ENCODE peak calls at places on chromosomes 1 and 21, in ten cellular contexts. One of them, this sample, is unnamed.

GRCh38 chr1:22584001-22584557 is 20.8 kb downstream of the EPHA8 start:
- DNase-seq in MM.1S: no peak
- DNase-seq in epithelial cell of proximal tubule: no peak
- DNase-seq in GM12865: no peak
- DNase-seq in A673: no peak
- DNase-seq in GM23338: no peak
- DNase-seq in NB4: peak; percentile 90
- DNase-seq in WTC11: no peak
- DNase-seq in activated CD8-positive, alpha-beta T cell treated with anti-CD3 and anti-CD28 coated beads for 36 hours: no peak
- DNase-seq in GM06990: no peak
- DNase-seq in this sample: no peak

GRCh38 chr1:72281637-72282270 is 585 bp downstream of the NEGR1 start:
- DNase-seq in MM.1S: no peak
- DNase-seq in epithelial cell of proximal tubule: peak; percentile 3
- DNase-seq in GM12865: no peak
- DNase-seq in A673: peak; percentile 20
- DNase-seq in GM23338: peak; percentile 35
- DNase-seq in NB4: no peak
- DNase-seq in WTC11: peak; percentile 14
- DNase-seq in activated CD8-positive, alpha-beta T cell treated with anti-CD3 and anti-CD28 coated beads for 36 hours: peak; percentile 6
- DNase-seq in GM06990: no peak
- DNase-seq in this sample: no peak

GRCh38 chr1:150922519-150922975 is 3.6 kb upstream of the SETDB1 start:
- DNase-seq in MM.1S: peak; percentile 91
- DNase-seq in epithelial cell of proximal tubule: peak; percentile 76
- DNase-seq in GM12865: peak; percentile 92
- DNase-seq in A673: peak; percentile 85
- DNase-seq in GM23338: peak; percentile 93
- DNase-seq in NB4: peak; percentile 82
- DNase-seq in WTC11: peak; percentile 71
- DNase-seq in activated CD8-positive, alpha-beta T cell treated with anti-CD3 and anti-CD28 coated beads for 36 hours: peak; percentile 93
- DNase-seq in GM06990: peak; percentile 71
- DNase-seq in this sample: peak; percentile 69

GRCh38 chr21:28871388-28872015 is 121.2 kb downstream of the LTN1 start:
- DNase-seq in MM.1S: no peak
- DNase-seq in epithelial cell of proximal tubule: no peak
- DNase-seq in GM12865: no peak
- DNase-seq in A673: no peak
- DNase-seq in GM23338: no peak
- DNase-seq in NB4: no peak
- DNase-seq in WTC11: no peak
- DNase-seq in activated CD8-positive, alpha-beta T cell treated with anti-CD3 and anti-CD28 coated beads for 36 hours: no peak
- DNase-seq in GM06990: no peak
- DNase-seq in this sample: no peak

GRCh38 chr1:20486457-20487235 is 636 bp upstream of the CAMK2N1 start:
- DNase-seq in MM.1S: no peak
- DNase-seq in epithelial cell of proximal tubule: no peak
- DNase-seq in GM12865: no peak
- DNase-seq in A673: peak; percentile 30
- DNase-seq in GM23338: peak; percentile 90
- DNase-seq in NB4: no peak
- DNase-seq in WTC11: peak; percentile 85
- DNase-seq in activated CD8-positive, alpha-beta T cell treated with anti-CD3 and anti-CD28 coated beads for 36 hours: no peak
- DNase-seq in GM06990: no peak
- DNase-seq in this sample: peak; percentile 33

GRCh38 chr1:66576645-66577044 is 42.7 kb downstream of the SGIP1 start:
- DNase-seq in MM.1S: no peak
- DNase-seq in epithelial cell of proximal tubule: no peak
- DNase-seq in GM12865: no peak
- DNase-seq in A673: peak; percentile 69
- DNase-seq in GM23338: no peak
- DNase-seq in NB4: no peak
- DNase-seq in WTC11: no peak
- DNase-seq in activated CD8-positive, alpha-beta T cell treated with anti-CD3 and anti-CD28 coated beads for 36 hours: no peak
- DNase-seq in GM06990: no peak
- DNase-seq in this sample: no peak

GRCh38 chr1:71365451-71365850 is 284.6 kb upstream of the ZRANB2 start:
- DNase-seq in MM.1S: no peak
- DNase-seq in epithelial cell of proximal tubule: no peak
- DNase-seq in GM12865: no peak
- DNase-seq in A673: no peak
- DNase-seq in GM23338: no peak
- DNase-seq in NB4: no peak
- DNase-seq in WTC11: no peak
- DNase-seq in activated CD8-positive, alpha-beta T cell treated with anti-CD3 and anti-CD28 coated beads for 36 hours: no peak
- DNase-seq in GM06990: no peak
- DNase-seq in this sample: no peak

GRCh38 chr1:9860887-9861286 is 37.1 kb upstream of the CLSTN1 start:
- DNase-seq in MM.1S: no peak
- DNase-seq in epithelial cell of proximal tubule: no peak
- DNase-seq in GM12865: no peak
- DNase-seq in A673: no peak
- DNase-seq in GM23338: no peak
- DNase-seq in NB4: no peak
- DNase-seq in WTC11: no peak
- DNase-seq in activated CD8-positive, alpha-beta T cell treated with anti-CD3 and anti-CD28 coated beads for 36 hours: no peak
- DNase-seq in GM06990: no peak
- DNase-seq in this sample: no peak

GRCh38 chr21:21232320-21232719 is 234.1 kb downstream of the NCAM2 start:
- DNase-seq in MM.1S: peak; percentile 46
- DNase-seq in epithelial cell of proximal tubule: no peak
- DNase-seq in GM12865: no peak
- DNase-seq in A673: peak; percentile 68
- DNase-seq in GM23338: peak; percentile 21
- DNase-seq in NB4: peak; percentile 36
- DNase-seq in WTC11: no peak
- DNase-seq in activated CD8-positive, alpha-beta T cell treated with anti-CD3 and anti-CD28 coated beads for 36 hours: no peak
- DNase-seq in GM06990: no peak
- DNase-seq in this sample: no peak

GRCh38 chr1:177274687-177275211 is 104.0 kb downstream of the BRINP2 start:
- DNase-seq in MM.1S: no peak
- DNase-seq in epithelial cell of proximal tubule: no peak
- DNase-seq in GM12865: no peak
- DNase-seq in A673: no peak
- DNase-seq in GM23338: no peak
- DNase-seq in NB4: no peak
- DNase-seq in WTC11: no peak
- DNase-seq in activated CD8-positive, alpha-beta T cell treated with anti-CD3 and anti-CD28 coated beads for 36 hours: no peak
- DNase-seq in GM06990: no peak
- DNase-seq in this sample: peak; percentile 77

GRCh38 chr21:20424943-20425342 is 573.3 kb upstream of the NCAM2 start:
- DNase-seq in MM.1S: no peak
- DNase-seq in epithelial cell of proximal tubule: no peak
- DNase-seq in GM12865: no peak
- DNase-seq in A673: no peak
- DNase-seq in GM23338: peak; percentile 5
- DNase-seq in NB4: no peak
- DNase-seq in WTC11: peak; percentile 36
- DNase-seq in activated CD8-positive, alpha-beta T cell treated with anti-CD3 and anti-CD28 coated beads for 36 hours: no peak
- DNase-seq in GM06990: no peak
- DNase-seq in this sample: no peak

GRCh38 chr21:32916522-32917099 is 109.1 kb upstream of the OLIG2 start:
- DNase-seq in MM.1S: peak; percentile 37
- DNase-seq in epithelial cell of proximal tubule: no peak
- DNase-seq in GM12865: peak; percentile 19
- DNase-seq in A673: peak; percentile 19
- DNase-seq in GM23338: peak; percentile 37
- DNase-seq in NB4: peak; percentile 38
- DNase-seq in WTC11: no peak
- DNase-seq in activated CD8-positive, alpha-beta T cell treated with anti-CD3 and anti-CD28 coated beads for 36 hours: peak; percentile 14
- DNase-seq in GM06990: no peak
- DNase-seq in this sample: no peak

GRCh38 chr1:15939181-15940109 is 36.5 kb downstream of the ZBTB17 start:
- DNase-seq in MM.1S: no peak
- DNase-seq in epithelial cell of proximal tubule: no peak
- DNase-seq in GM12865: no peak
- DNase-seq in A673: no peak
- DNase-seq in GM23338: no peak
- DNase-seq in NB4: no peak
- DNase-seq in WTC11: no peak
- DNase-seq in activated CD8-positive, alpha-beta T cell treated with anti-CD3 and anti-CD28 coated beads for 36 hours: no peak
- DNase-seq in GM06990: no peak
- DNase-seq in this sample: no peak

GRCh38 chr1:99965646-99966375 is 4.0 kb upstream of the SLC35A3 start:
- DNase-seq in MM.1S: no peak
- DNase-seq in epithelial cell of proximal tubule: no peak
- DNase-seq in GM12865: no peak
- DNase-seq in A673: no peak
- DNase-seq in GM23338: no peak
- DNase-seq in NB4: no peak
- DNase-seq in WTC11: no peak
- DNase-seq in activated CD8-positive, alpha-beta T cell treated with anti-CD3 and anti-CD28 coated beads for 36 hours: no peak
- DNase-seq in GM06990: no peak
- DNase-seq in this sample: no peak

GRCh38 chr1:9671377-9672140 is 20.0 kb downstream of the PIK3CD start:
- DNase-seq in MM.1S: no peak
- DNase-seq in epithelial cell of proximal tubule: peak; percentile 93
- DNase-seq in GM12865: no peak
- DNase-seq in A673: no peak
- DNase-seq in GM23338: no peak
- DNase-seq in NB4: no peak
- DNase-seq in WTC11: no peak
- DNase-seq in activated CD8-positive, alpha-beta T cell treated with anti-CD3 and anti-CD28 coated beads for 36 hours: peak; percentile 38
- DNase-seq in GM06990: no peak
- DNase-seq in this sample: no peak

GRCh38 chr1:41598325-41598724 is 113.8 kb upstream of the EDN2 start:
- DNase-seq in MM.1S: no peak
- DNase-seq in epithelial cell of proximal tubule: no peak
- DNase-seq in GM12865: no peak
- DNase-seq in A673: no peak
- DNase-seq in GM23338: no peak
- DNase-seq in NB4: no peak
- DNase-seq in WTC11: no peak
- DNase-seq in activated CD8-positive, alpha-beta T cell treated with anti-CD3 and anti-CD28 coated beads for 36 hours: no peak
- DNase-seq in GM06990: no peak
- DNase-seq in this sample: no peak

GRCh38 chr1:41599912-41600311 is 115.4 kb upstream of the EDN2 start:
- DNase-seq in MM.1S: no peak
- DNase-seq in epithelial cell of proximal tubule: no peak
- DNase-seq in GM12865: no peak
- DNase-seq in A673: peak; percentile 11
- DNase-seq in GM23338: peak; percentile 66
- DNase-seq in NB4: no peak
- DNase-seq in WTC11: no peak
- DNase-seq in activated CD8-positive, alpha-beta T cell treated with anti-CD3 and anti-CD28 coated beads for 36 hours: no peak
- DNase-seq in GM06990: no peak
- DNase-seq in this sample: no peak
- TF ChIP-seq CTCF in MM.1S: peak; percentile 10
- TF ChIP-seq CTCF in epithelial cell of proximal tubule: peak; percentile 83
- TF ChIP-seq CTCF in GM12865: no peak
- TF ChIP-seq CTCF in A673: peak; percentile 51
- TF ChIP-seq CTCF in GM23338: peak; percentile 70
- TF ChIP-seq CTCF in NB4: no peak
- TF ChIP-seq CTCF in WTC11: no peak
- TF ChIP-seq CTCF in activated CD8-positive, alpha-beta T cell treated with anti-CD3 and anti-CD28 coated beads for 36 hours: no peak
- TF ChIP-seq CTCF in GM06990: no peak
- TF ChIP-seq CTCF in this sample: no peak

DNA sequence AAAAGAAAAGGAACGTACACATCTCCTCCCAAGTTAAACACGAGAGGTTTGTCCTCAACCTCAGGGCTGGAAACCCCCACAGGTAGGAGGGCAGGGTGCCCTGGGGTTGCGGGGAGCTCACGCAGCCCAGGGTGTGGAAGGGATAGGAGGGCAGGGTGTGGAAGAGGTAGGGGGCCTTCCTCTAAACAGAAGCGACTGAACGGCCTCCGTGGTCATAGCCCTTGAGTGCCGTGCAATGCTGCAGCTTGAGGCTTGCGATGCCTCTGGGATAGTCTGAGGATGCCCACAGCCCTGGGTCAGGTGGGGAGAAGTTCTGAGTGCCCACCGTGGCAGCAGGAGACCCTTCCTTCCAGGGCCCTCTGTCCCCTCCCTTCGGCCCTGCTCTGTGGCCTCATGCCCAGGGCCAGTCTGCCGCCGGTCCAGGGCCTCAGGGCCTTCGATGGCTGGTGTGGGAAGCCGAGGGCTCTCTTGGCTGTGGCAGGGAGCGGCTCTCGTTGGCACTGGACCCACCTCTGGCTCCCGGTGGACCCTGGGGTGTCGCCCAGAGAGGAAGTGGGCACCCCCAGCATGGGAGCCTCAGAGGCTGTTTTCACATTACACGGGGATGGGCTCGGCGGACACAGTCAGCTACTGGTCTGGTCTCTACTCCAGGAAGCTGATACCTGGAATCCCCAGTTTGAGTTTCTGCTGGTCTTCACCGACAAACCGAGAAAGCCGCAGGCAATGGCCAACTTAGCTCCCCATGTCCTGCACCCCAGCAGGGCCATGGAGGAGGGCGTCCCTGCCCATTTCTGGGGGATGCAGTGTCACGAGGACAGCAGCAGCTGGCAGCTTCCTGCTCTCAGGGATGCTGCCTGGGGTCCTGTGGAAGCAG is 6.4 kb upstream of the CDK11B start:
- DNase-seq in MM.1S: no peak
- DNase-seq in epithelial cell of proximal tubule: no peak
- DNase-seq in GM12865: no peak
- DNase-seq in A673: no peak
- DNase-seq in GM23338: no peak
- DNase-seq in NB4: no peak
- DNase-seq in WTC11: no peak
- DNase-seq in activated CD8-positive, alpha-beta T cell treated with anti-CD3 and anti-CD28 coated beads for 36 hours: no peak
- DNase-seq in GM06990: no peak
- DNase-seq in this sample: no peak
- TF ChIP-seq CTCF in MM.1S: no peak
- TF ChIP-seq CTCF in epithelial cell of proximal tubule: no peak
- TF ChIP-seq CTCF in GM12865: no peak
- TF ChIP-seq CTCF in A673: no peak
- TF ChIP-seq CTCF in GM23338: no peak
- TF ChIP-seq CTCF in NB4: no peak
- TF ChIP-seq CTCF in WTC11: no peak
- TF ChIP-seq CTCF in activated CD8-positive, alpha-beta T cell treated with anti-CD3 and anti-CD28 coated beads for 36 hours: no peak
- TF ChIP-seq CTCF in GM06990: no peak
- TF ChIP-seq CTCF in this sample: no peak

DNA sequence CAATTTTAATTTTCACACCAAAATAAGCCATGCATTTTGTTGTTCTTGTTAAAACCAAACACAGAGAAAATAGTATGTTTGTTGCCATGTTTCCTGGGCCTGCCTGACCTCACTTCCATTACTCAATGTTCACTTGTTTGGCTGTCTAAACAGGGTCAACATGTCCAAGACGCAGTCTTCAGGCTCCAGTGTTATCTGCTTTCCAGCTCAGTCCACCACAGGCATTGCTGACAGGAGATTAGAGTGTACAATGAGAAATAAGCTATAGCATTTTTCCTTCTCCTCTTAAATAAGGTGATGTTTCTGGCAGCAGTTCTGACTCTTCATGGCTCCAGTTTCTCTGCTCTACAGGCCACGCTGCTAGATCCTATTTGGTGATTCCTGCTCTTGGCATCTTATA is 1030.5 kb downstream of the KCNT2 start:
- DNase-seq in MM.1S: no peak
- DNase-seq in epithelial cell of proximal tubule: no peak
- DNase-seq in GM12865: no peak
- DNase-seq in A673: no peak
- DNase-seq in GM23338: no peak
- DNase-seq in NB4: no peak
- DNase-seq in WTC11: no peak
- DNase-seq in activated CD8-positive, alpha-beta T cell treated with anti-CD3 and anti-CD28 coated beads for 36 hours: no peak
- DNase-seq in GM06990: no peak
- DNase-seq in this sample: no peak
- TF ChIP-seq CTCF in MM.1S: no peak
- TF ChIP-seq CTCF in epithelial cell of proximal tubule: no peak
- TF ChIP-seq CTCF in GM12865: no peak
- TF ChIP-seq CTCF in A673: no peak
- TF ChIP-seq CTCF in GM23338: no peak
- TF ChIP-seq CTCF in NB4: no peak
- TF ChIP-seq CTCF in WTC11: no peak
- TF ChIP-seq CTCF in activated CD8-positive, alpha-beta T cell treated with anti-CD3 and anti-CD28 coated beads for 36 hours: no peak
- TF ChIP-seq CTCF in GM06990: no peak
- TF ChIP-seq CTCF in this sample: no peak

GRCh38 chr1:155504207-155504606 is 58.4 kb downstream of the ASH1L start:
- DNase-seq in MM.1S: peak; percentile 75
- DNase-seq in epithelial cell of proximal tubule: no peak
- DNase-seq in GM12865: peak; percentile 63
- DNase-seq in A673: peak; percentile 57
- DNase-seq in GM23338: peak; percentile 60
- DNase-seq in NB4: peak; percentile 40
- DNase-seq in WTC11: no peak
- DNase-seq in activated CD8-positive, alpha-beta T cell treated with anti-CD3 and anti-CD28 coated beads for 36 hours: no peak
- DNase-seq in GM06990: peak; percentile 18
- DNase-seq in this sample: no peak
- TF ChIP-seq CTCF in MM.1S: peak; percentile 64
- TF ChIP-seq CTCF in epithelial cell of proximal tubule: peak; percentile 51
- TF ChIP-seq CTCF in GM12865: peak; percentile 25
- TF ChIP-seq CTCF in A673: peak; percentile 53
- TF ChIP-seq CTCF in GM23338: peak; percentile 44
- TF ChIP-seq CTCF in NB4: no peak
- TF ChIP-seq CTCF in WTC11: no peak
- TF ChIP-seq CTCF in activated CD8-positive, alpha-beta T cell treated with anti-CD3 and anti-CD28 coated beads for 36 hours: peak; percentile 24
- TF ChIP-seq CTCF in GM06990: peak; percentile 39
- TF ChIP-seq CTCF in this sample: no peak

This sample was measured in gastrocnemius medialis.